ENCODE peak calls at places on chromosomes 6 and 20, in five cellular contexts. H is frontal cortex; S is CD4-positive, alpha-beta memory T cell; L is hippocampal formation; T is Calu3. O is an unnamed sample.

GRCh38 chr20:61807426-61808160 is 258.1 kb downstream of the TAF4 start:
- DNase-seq in S (no peak), T (no peak), L (no peak), H (no peak), O (no peak)

GRCh38 chr6:81900616-81901015 is 148.1 kb upstream of the TENT5A start:
- DNase-seq in T (no peak), S (no peak), L (no peak), H (no peak), O (no peak)

GRCh38 chr6:7993952-7994351 is 70.2 kb downstream of the BLOC1S5 start:
- DNase-seq in S (no peak), T (no peak), L (no peak), H (no peak), O (no peak)

GRCh38 chr6:104118274-104118673 is 741.4 kb downstream of the HACE1 start:
- DNase-seq in L (no peak), H (no peak), T (no peak), S (no peak), O (no peak)

GRCh38 chr6:14066782-14067406 is 50.7 kb upstream of the CD83 start:
- DNase-seq in T (peak; percentile 13), L (peak; percentile 77), S (no peak), H (peak; percentile 60), O (peak; percentile 85)

GRCh38 chr6:43231053-43231452 is 1.8 kb upstream of the DNPH1 start:
- DNase-seq in L (no peak), H (no peak), T (no peak), S (no peak), O (no peak)

GRCh38 chr6:3075522-3076113 is 7.3 kb downstream of the RIPK1 start:
- DNase-seq in T (no peak), S (no peak), H (no peak), L (no peak), O (no peak)

GRCh38 chr6:101395345-101395744 is 1.8 kb downstream of the GRIK2 start:
- DNase-seq in L (peak; percentile 28), T (no peak), H (no peak), S (no peak), O (peak; percentile 12)

GRCh38 chr20:10209091-10209490 is 9.5 kb upstream of the SNAP25 start:
- DNase-seq in H (no peak), S (no peak), T (no peak), L (no peak), O (no peak)

GRCh38 chr6:154508573-154509375 is 1.7 kb downstream of the CNKSR3 start:
- DNase-seq in L (no peak), S (no peak), H (no peak), T (peak; percentile 18), O (peak; percentile 19)